ENCODE peak calls at places on chromosomes 4 and X, in seven cellular contexts. T is neural progenitor cell, K is GM23338, B is fibroblast of lung, D is K562, E is SK-N-SH, C is HCT116. F is an unnamed sample.

GRCh38 chrX:78321809-78322208 is 5.6 kb downstream of the CYSLTR1 start:
- DNase-seq in T (no peak), K (no peak), B (no peak), D (no peak), E (no peak), C (no peak), F (peak)

GRCh38 chr4:38523524-38524448 is 140.2 kb upstream of the KLF3 start:
- DNase-seq in T (no peak), K (no peak), B (peak), D (peak), E (no peak), C (no peak), F (no peak)

GRCh38 chrX:107562482-107562881 is 65.8 kb upstream of the PRPS1 start:
- DNase-seq in T (no peak), K (no peak), B (peak), D (no peak), E (no peak), C (no peak), F (no peak)

GRCh38 chrX:16671005-16671404 is 21.0 kb downstream of the S100G start:
- DNase-seq in T (peak), K (peak), B (peak), D (peak), E (peak), C (peak), F (peak)

GRCh38 chrX:21056636-21057035 is 317.6 kb upstream of the CNKSR2 start:
- DNase-seq in T (no peak), K (no peak), B (peak), D (no peak), E (no peak), C (no peak), F (no peak)

GRCh38 chr4:119106036-119107000 is 29.3 kb upstream of the MYOZ2 start:
- DNase-seq in T (no peak), K (no peak), B (no peak), D (no peak), E (no peak), C (no peak), F (no peak)

GRCh38 chr4:7414046-7414445 is 20.7 kb downstream of the PSAPL1 start:
- DNase-seq in T (no peak), K (no peak), B (no peak), D (no peak), E (peak), C (no peak), F (no peak)

GRCh38 chr4:147479817-147480216 is 1.1 kb upstream of the EDNRA start:
- DNase-seq in T (no peak), K (no peak), B (peak), D (no peak), E (no peak), C (no peak), F (no peak)

GRCh38 chr4:70815370-70815769 is 24.3 kb downstream of the GRSF1 start:
- DNase-seq in T (no peak), K (no peak), B (no peak), D (no peak), E (no peak), C (no peak), F (no peak)

GRCh38 chrX:136261316-136261715 is 10.1 kb upstream of the MAP7D3 start:
- DNase-seq in T (no peak), K (no peak), B (no peak), D (no peak), E (no peak), C (no peak), F (no peak)

GRCh38 chrX:136262241-136262640 is 11.0 kb upstream of the MAP7D3 start:
- DNase-seq in T (no peak), K (no peak), B (no peak), D (no peak), E (no peak), C (no peak), F (no peak)

GRCh38 chrX:136259543-136259942 is 8.3 kb upstream of the MAP7D3 start:
- DNase-seq in T (no peak), K (no peak), B (peak), D (no peak), E (no peak), C (no peak), F (no peak)

GRCh38 chrX:136260801-136261200 is 9.6 kb upstream of the MAP7D3 start:
- DNase-seq in T (no peak), K (no peak), B (peak), D (no peak), E (no peak), C (no peak), F (no peak)

DNA sequence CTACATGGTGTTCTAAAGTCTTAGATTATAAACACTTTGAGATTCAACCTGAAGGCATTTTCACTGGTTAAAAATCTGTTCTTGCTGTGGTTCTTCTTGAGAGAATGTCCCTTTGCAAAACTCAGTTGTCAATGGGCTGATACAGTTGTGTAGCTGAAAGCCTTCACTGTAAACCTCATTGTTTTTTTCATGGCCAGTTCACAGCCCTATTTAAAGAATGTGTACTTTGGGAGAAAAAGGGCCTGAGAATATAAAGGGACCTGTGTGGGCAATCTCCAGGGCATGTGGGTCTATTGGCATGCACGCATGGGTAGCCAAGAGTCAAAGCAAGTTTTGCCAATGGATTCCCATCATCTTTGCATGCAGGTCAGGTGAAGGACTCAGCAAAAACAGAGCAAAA is 7.8 kb upstream of the MAP7D3 start:
- DNase-seq in T (no peak), K (no peak), B (no peak), D (no peak), E (no peak), C (no peak), F (no peak)
- H2AFZ ChIP-seq in T (no peak), K (no peak), B (no peak), D (no peak), E (no peak), C (no peak), F (no peak)

GRCh38 chr4:18369561-18369960 is 348.0 kb upstream of the LCORL start:
- DNase-seq in T (no peak), K (no peak), B (no peak), D (no peak), E (no peak), C (no peak), F (no peak)

GRCh38 chr4:18366136-18366535 is 344.6 kb upstream of the LCORL start:
- DNase-seq in T (no peak), K (no peak), B (no peak), D (no peak), E (no peak), C (no peak), F (no peak)

GRCh38 chr4:18366762-18367358 is 345.3 kb upstream of the LCORL start:
- DNase-seq in T (peak), K (peak), B (peak), D (no peak), E (peak), C (no peak), F (peak)
- TF ChIP-seq CTCF in T (peak), K (peak), B (peak), D (no peak), E (peak), C (peak), F (peak)

GRCh38 chr4:140373328-140374129 is at the start of gene SCOC:
- DNase-seq in T (peak), K (peak), B (peak), D (peak), E (peak), C (peak), F (peak)
- H2AFZ ChIP-seq in T (peak), K (peak), B (peak), D (peak), E (peak), C (peak), F (peak)

DNA sequence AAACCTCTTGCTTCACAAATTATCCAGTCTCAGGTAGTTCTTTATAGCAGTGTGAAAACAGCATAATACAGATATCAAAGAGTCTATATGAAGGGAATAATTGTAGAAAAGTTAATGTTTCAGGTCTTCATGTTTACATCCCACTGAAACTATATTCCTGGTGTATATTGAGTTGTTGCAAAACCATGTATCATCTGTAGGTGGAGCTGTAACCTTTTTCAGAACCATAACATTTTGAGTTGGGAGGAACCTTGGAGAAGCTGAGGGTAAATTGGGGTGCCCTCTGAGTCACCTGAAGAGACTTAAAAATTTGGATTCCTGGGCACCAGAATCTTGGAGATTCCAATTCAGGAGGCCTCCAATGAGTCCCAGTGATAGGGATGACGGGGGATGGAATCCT is 51.9 kb upstream of the TAPT1 start:
- DNase-seq in T (no peak), K (peak), B (no peak), D (no peak), E (no peak), C (no peak), F (no peak)
- TF ChIP-seq CTCF in T (peak), K (peak), B (no peak), D (peak), E (peak), C (peak), F (peak)

GRCh38 chr4:2411786-2412510 is 6.5 kb downstream of the ZFYVE28 start:
- DNase-seq in T (peak), K (no peak), B (no peak), D (no peak), E (no peak), C (no peak), F (no peak)
- H2AFZ ChIP-seq in T (no peak), K (no peak), B (no peak), D (no peak), E (peak), C (no peak), F (no peak)

DNA sequence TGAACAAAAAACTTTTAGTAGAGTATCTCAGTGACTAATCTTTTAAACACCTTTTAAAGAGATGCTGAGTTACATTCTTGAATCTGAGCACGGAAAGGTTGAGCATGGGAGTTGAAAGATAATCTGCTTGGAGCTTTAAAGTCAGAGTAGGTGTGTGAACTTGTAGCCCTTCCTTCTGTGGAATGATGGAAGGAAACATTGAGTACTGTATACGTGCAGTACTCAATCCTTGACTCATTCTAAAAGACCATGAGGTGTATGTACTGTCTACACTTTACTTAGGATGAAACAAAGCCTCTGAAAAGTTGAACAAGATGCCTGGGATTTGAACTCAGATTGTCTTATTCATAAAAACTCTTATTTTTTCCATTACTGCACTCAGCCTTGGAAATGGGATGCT is 3.4 kb downstream of the ENOPH1 start:
- DNase-seq in T (no peak), K (no peak), B (no peak), D (no peak), E (no peak), C (no peak), F (no peak)
- TF ChIP-seq CTCF in T (no peak), K (no peak), B (no peak), D (no peak), E (no peak), C (no peak), F (no peak)

DNA sequence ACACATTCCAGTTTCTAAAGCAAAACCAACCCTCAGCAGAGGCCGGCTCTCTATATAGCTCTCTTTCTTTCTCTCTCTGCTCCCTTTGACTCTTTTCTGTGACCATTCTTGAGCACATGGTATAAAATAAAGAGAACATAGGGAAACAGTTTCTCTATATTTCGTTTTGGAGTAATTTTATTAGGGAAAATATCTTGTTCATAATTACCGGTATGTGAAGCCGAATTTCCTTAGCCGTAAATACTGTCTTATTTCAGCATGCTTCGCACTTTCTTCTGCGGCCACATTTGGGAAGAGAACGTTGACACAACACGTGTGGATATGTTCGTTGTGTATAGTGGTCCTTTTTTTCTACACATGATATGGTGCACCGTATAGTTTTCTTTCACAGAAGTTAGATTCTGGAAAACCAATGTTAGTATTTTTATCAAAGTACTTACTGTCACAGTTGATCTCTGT is 4.9 kb upstream of the LEF1 start:
- DNase-seq in T (no peak), K (no peak), B (no peak), D (no peak), E (no peak), C (no peak), F (no peak)
- H2AFZ ChIP-seq in T (no peak), K (no peak), B (no peak), D (peak), E (peak), C (no peak), F (peak)

F was measured in OCI-LY7.